ENCODE peak calls at places on chromosomes 5 and 9, in seven cellular contexts. J is GM12891, W is SK-N-SH, M is HepG2, B is H1, L is GM12878, C is K562. V is an unnamed sample.

GRCh38 chr9:129102791-129103594 is 7.6 kb downstream of the CRAT start:
- DNase-seq in M (peak), L (no peak), C (peak), J (no peak), W (peak), B (no peak), V (peak)

GRCh38 chr5:111892949-111893348 is 136.0 kb upstream of the NREP start:
- DNase-seq in J (no peak), L (no peak), C (no peak), B (no peak), M (no peak), W (peak), V (no peak)

GRCh38 chr9:112091805-112092204 is 83.3 kb downstream of the SUSD1 start:
- DNase-seq in M (no peak), C (no peak), B (no peak), W (no peak), J (no peak), L (no peak), V (no peak)

GRCh38 chr9:77848897-77849296 is 182.7 kb downstream of the GNAQ start:
- DNase-seq in L (no peak), W (no peak), B (no peak), M (no peak), C (no peak), J (no peak), V (no peak)

GRCh38 chr5:98103807-98104206 is 669.7 kb upstream of the RGMB start:
- DNase-seq in L (no peak), B (no peak), C (no peak), W (peak), M (no peak), J (no peak), V (no peak)

GRCh38 chr5:68454766-68455165 is 239.2 kb downstream of the PIK3R1 start:
- DNase-seq in L (no peak), C (no peak), W (no peak), J (no peak), M (no peak), B (no peak), V (no peak)

GRCh38 chr5:34854459-34855174 is 15.7 kb downstream of the TTC23L start:
- DNase-seq in B (no peak), W (no peak), C (no peak), M (no peak), L (peak), J (no peak), V (peak)

GRCh38 chr5:907366-907765 is 14.7 kb downstream of the TRIP13 start:
- DNase-seq in W (no peak), C (no peak), B (no peak), J (no peak), L (no peak), M (no peak), V (no peak)

GRCh38 chr5:132423443-132423898 is 54.0 kb downstream of the SLC22A5 start:
- DNase-seq in C (no peak), J (no peak), M (no peak), W (no peak), B (no peak), L (no peak), V (no peak)

GRCh38 chr5:1511651-1512540 is 11.9 kb downstream of the LPCAT1 start:
- DNase-seq in J (peak), C (no peak), L (no peak), B (no peak), M (no peak), W (no peak), V (no peak)

GRCh38 chr5:8814081-8814480 is 731.8 kb downstream of the SEMA5A start:
- DNase-seq in W (no peak), J (no peak), C (no peak), L (no peak), M (no peak), B (no peak), V (no peak)

GRCh38 chr5:159412284-159413046 is 82.2 kb upstream of the IL12B start:
- DNase-seq in B (no peak), W (no peak), J (no peak), L (peak), C (no peak), M (no peak), V (no peak)

GRCh38 chr5:151903243-151903653 is 21.4 kb downstream of the GLRA1 start:
- DNase-seq in B (peak), L (peak), W (no peak), M (no peak), C (no peak), J (peak), V (no peak)

GRCh38 chr5:135038829-135039525 is 4.9 kb upstream of the PITX1 start:
- DNase-seq in J (no peak), C (no peak), W (peak), B (no peak), L (no peak), M (no peak), V (no peak)

GRCh38 chr5:152631217-152631616 is 226.1 kb upstream of the NMUR2 start:
- DNase-seq in J (no peak), L (no peak), C (no peak), W (no peak), B (no peak), M (no peak), V (no peak)

GRCh38 chr5:172453986-172454354 is 355 bp downstream of the SH3PXD2B start:
- DNase-seq in B (no peak), M (no peak), W (peak), L (no peak), C (peak), J (no peak), V (no peak)

GRCh38 chr5:155564541-155564940 is 551.0 kb downstream of the KIF4B start:
- DNase-seq in W (no peak), J (no peak), B (no peak), M (no peak), L (no peak), C (no peak), V (no peak)

GRCh38 chr9:93258818-93259489 is 75.0 kb downstream of the WNK2 start:
- DNase-seq in C (no peak), L (no peak), W (peak), M (no peak), J (peak), B (no peak), V (no peak)

GRCh38 chr5:104815212-104815611 is 1252.6 kb upstream of the NUDT12 start:
- DNase-seq in W (no peak), J (no peak), B (no peak), L (no peak), C (no peak), M (no peak), V (no peak)

GRCh38 chr5:113807384-113808053 is 294.0 kb downstream of the YTHDC2 start:
- DNase-seq in B (no peak), M (no peak), W (no peak), L (no peak), J (no peak), C (no peak), V (no peak)

GRCh38 chr9:109035684-109036423 is 22.6 kb upstream of the CTNNAL1 start:
- DNase-seq in W (no peak), B (no peak), L (no peak), J (no peak), C (no peak), M (peak), V (no peak)

GRCh38 chr5:169811023-169811422 is 169.3 kb downstream of the INSYN2B start:
- DNase-seq in J (no peak), B (no peak), W (no peak), L (no peak), M (no peak), C (no peak), V (no peak)

GRCh38 chr9:80954521-80954920 is 734.8 kb downstream of the TLE1 start:
- DNase-seq in M (no peak), L (no peak), C (no peak), W (no peak), J (no peak), B (no peak), V (no peak)

GRCh38 chr9:37324691-37325490 is 97.6 kb upstream of the GRHPR start:
- DNase-seq in C (no peak), J (no peak), M (no peak), L (no peak), B (no peak), W (no peak), V (no peak)

GRCh38 chr5:122434120-122434519 is 122.1 kb downstream of the SNCAIP start:
- DNase-seq in M (no peak), J (no peak), B (no peak), C (no peak), W (no peak), L (no peak), V (no peak)

GRCh38 chr9:134328341-134328840 is 2.1 kb downstream of the RXRA start:
- DNase-seq in M (peak), C (no peak), L (no peak), W (no peak), B (no peak), J (no peak), V (no peak)

GRCh38 chr5:149403923-149404745 is 25.0 kb upstream of the IL17B start:
- DNase-seq in W (no peak), J (no peak), C (no peak), B (no peak), L (no peak), M (no peak), V (no peak)

GRCh38 chr5:149664083-149664482 is 66.0 kb upstream of the PPARGC1B start:
- DNase-seq in J (no peak), C (no peak), L (no peak), M (no peak), B (no peak), W (no peak), V (no peak)

GRCh38 chr9:91071185-91071990 is 269.8 kb downstream of the SYK start:
- DNase-seq in L (no peak), J (no peak), C (no peak), W (no peak), B (no peak), M (peak), V (no peak)

GRCh38 chr5:15013654-15014463 is 142.3 kb upstream of the ANKH start:
- DNase-seq in B (no peak), M (peak), W (peak), J (no peak), C (peak), L (no peak), V (no peak)

GRCh38 chr9:79686381-79687130 is 114.8 kb downstream of the TLE4 start:
- DNase-seq in J (no peak), W (no peak), L (no peak), C (no peak), M (no peak), B (no peak), V (no peak)

GRCh38 chr9:132697230-132697629 is 27.0 kb downstream of the GTF3C4 start:
- DNase-seq in J (no peak), L (no peak), C (no peak), M (no peak), B (no peak), W (no peak), V (no peak)

DNA sequence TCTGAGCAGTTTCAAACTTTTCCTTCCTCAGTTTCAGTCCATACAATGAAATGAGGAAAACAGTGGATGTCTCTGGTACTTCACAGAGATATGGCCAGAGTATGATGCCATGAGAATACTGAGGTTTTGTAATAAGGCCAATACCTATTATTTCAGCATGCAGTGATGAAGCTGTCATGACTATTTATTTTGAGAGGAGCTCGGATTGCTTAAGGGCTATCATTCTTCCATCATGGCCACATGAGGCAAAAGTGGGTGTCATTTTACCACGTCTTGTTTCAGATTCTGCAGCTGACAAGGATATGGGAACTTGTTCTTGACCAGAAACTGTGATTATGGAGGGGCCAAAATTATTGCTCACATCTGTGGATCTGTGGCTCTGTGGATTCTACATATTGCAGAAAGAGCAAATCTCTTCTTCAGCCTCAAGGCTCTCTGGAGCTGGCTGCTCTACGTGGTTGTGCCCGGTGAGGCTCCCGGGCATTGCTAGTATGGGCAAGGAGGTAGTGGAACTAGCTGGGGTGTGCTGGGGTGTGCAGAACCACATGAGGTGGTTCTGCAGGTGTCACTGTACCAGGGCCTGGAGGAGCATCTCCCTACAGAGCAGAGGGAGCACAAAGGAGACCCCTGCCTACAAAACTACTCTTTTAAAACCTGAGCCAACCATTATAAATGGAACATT is 180.3 kb downstream of the SEMA6A start:
- DNase-seq in M (no peak), C (no peak), W (no peak), J (no peak), B (no peak), L (no peak), V (no peak)
- TF ChIP-seq TAF1 in M (no peak), C (no peak), W (no peak), J (no peak), B (no peak), L (no peak), V (no peak)

GRCh38 chr9:125513634-125514413 is 193.2 kb downstream of the MAPKAP1 start:
- DNase-seq in L (peak), C (no peak), M (peak), W (no peak), B (no peak), J (no peak), V (peak)
- TF ChIP-seq TAF1 in L (no peak), C (no peak), M (no peak), W (no peak), B (no peak), J (no peak), V (no peak)

DNA sequence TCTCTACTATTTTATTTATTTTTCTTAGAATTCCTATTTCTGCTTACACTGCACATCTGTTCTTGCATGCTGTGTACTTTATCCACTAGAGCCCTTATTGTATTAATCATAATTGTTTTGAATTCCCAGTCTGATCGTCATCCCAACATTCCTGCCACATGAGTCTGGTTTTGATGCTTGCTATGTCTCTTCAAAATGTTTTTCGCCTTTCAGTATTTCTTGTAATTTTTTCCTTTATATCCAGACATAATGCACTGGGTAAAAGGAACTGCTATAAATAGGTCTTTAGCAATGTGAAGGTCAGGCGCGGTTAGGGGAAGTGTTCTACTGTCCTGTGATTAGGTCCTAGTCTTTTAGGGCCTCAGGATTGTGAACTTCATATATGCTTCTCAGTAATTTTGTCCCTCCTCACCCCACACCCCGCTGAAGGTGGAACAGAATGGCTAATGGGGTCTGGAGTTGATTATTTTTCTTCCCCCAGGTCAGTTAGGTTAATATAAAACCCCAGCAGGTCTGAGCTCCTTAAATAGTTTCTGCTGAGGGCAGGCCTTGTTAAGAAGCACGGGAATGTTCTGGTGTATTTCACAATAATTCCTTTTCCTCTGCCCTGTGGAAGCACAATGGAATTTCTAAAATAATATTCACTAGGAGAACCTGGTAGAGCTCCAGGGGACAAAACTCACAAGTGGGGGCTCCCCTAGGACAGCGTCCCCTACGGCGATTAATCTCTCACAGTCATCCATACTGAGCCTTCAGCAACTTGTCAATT is 146.6 kb upstream of the TUT7 start:
- DNase-seq in L (no peak), W (no peak), M (no peak), B (no peak), C (no peak), J (no peak), V (no peak)
- TF ChIP-seq TAF1 in L (no peak), W (no peak), M (no peak), B (no peak), C (no peak), J (no peak), V (no peak)

GRCh38 chr5:29942089-29942488 is 1251.4 kb upstream of the CDH6 start:
- DNase-seq in J (no peak), M (no peak), W (no peak), L (no peak), B (no peak), C (no peak), V (no peak)
- TF ChIP-seq TAF1 in J (no peak), M (no peak), W (no peak), L (no peak), B (no peak), C (no peak), V (no peak)

GRCh38 chr5:141507387-141508091 is 18.7 kb downstream of the PCDHGC5 start:
- DNase-seq in B (no peak), J (no peak), M (no peak), C (no peak), L (no peak), W (peak), V (peak)
- TF ChIP-seq TAF1 in B (no peak), J (no peak), M (no peak), C (no peak), L (no peak), W (no peak), V (no peak)

DNA sequence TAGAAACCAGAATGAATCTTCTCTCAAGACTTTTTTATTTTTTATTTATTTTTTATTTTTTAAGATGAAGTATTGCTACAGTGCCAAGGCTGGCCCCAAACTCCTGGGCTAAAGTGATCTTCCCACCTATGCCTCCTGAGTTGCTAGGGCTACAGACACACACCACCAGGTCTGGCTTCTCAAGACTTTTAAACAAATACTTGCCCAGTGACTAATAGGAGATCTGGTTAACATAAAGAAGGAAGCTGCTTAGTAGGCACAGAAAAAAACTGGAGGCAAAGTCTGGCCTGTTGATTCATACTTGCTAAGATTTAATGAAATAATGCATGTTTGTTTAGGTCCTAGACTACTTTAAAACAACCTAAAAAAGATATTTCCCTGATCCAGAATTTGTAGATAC is 43.8 kb downstream of the SLC38A9 start:
- DNase-seq in L (no peak), C (no peak), M (no peak), B (no peak), W (no peak), J (no peak), V (no peak)
- TF ChIP-seq TAF1 in L (no peak), C (no peak), M (no peak), B (no peak), W (no peak), J (no peak), V (no peak)

V was measured in GM12892.